ENCODE peak calls at places on chromosomes 2 and 18, in four cellular contexts. Z, K, S and U are unnamed samples.

GRCh38 chr2:194826241-194826640 is 830.8 kb upstream of the SLC39A10 start:
- DNase-seq in Z (no peak), S (no peak), K (no peak), U (peak; percentile 39)

GRCh38 chr18:74622079-74622478 is 24.4 kb downstream of the ZNF407 start:
- DNase-seq in S (no peak), K (no peak), Z (no peak), U (no peak)

GRCh38 chr18:23279931-23280330 is 144.6 kb downstream of the CABLES1 start:
- DNase-seq in S (no peak), Z (no peak), K (no peak), U (no peak)

GRCh38 chr2:233447506-233448219 is 93.4 kb downstream of the DGKD start:
- DNase-seq in Z (peak; percentile 13), S (no peak), K (peak; percentile 48), U (no peak)

GRCh38 chr2:198517961-198518360 is 713.6 kb downstream of the PLCL1 start:
- DNase-seq in Z (no peak), K (no peak), S (no peak), U (no peak)

GRCh38 chr2:153307223-153307622 is 171.3 kb downstream of the RPRM start:
- DNase-seq in S (no peak), K (no peak), Z (no peak), U (no peak)

GRCh38 chr2:191617589-191617988 is 60.3 kb upstream of the NABP1 start:
- DNase-seq in K (no peak), S (no peak), Z (no peak), U (no peak)

GRCh38 chr18:33579147-33579867 is 1.3 kb downstream of the ASXL3 start:
- DNase-seq in K (no peak), Z (no peak), S (peak; percentile 11), U (no peak)

GRCh38 chr18:35244671-35245070 is 3.8 kb downstream of the ZNF397 start:
- DNase-seq in Z (no peak), S (no peak), K (no peak), U (no peak)

GRCh38 chr2:159029936-159030335 is 61.5 kb downstream of the TANC1 start:
- DNase-seq in Z (no peak), K (no peak), S (no peak), U (no peak)

GRCh38 chr2:147884796-147885195 is 40.0 kb downstream of the ACVR2A start:
- DNase-seq in Z (no peak), K (no peak), S (no peak), U (no peak)

GRCh38 chr2:233919938-233920337 is 2.8 kb downstream of the TRPM8 start:
- DNase-seq in Z (no peak), K (no peak), S (no peak), U (no peak)

GRCh38 chr2:237689569-237690131 is 62.3 kb downstream of the LRRFIP1 start:
- DNase-seq in S (no peak), K (peak; percentile 85), Z (peak; percentile 77), U (no peak)